ENCODE peak calls at places on chromosomes 16 and 17, in four cellular contexts. D, E, H and P are unnamed samples.
A peak's percentile ranks its signal among the peaks of the same experiment; 100 is the strongest.

GRCh38 chr16:69703638-69704037 is 22.7 kb downstream of the NQO1 start:
- DNase-seq in E (no peak), D (no peak), H (peak; percentile 22), P (no peak)

GRCh38 chr17:7001562-7001961 is 5.7 kb downstream of the ALOX12 start:
- DNase-seq in E (no peak), D (no peak), H (no peak), P (no peak)

GRCh38 chr16:65410801-65411200 is 288.9 kb upstream of the CDH11 start:
- DNase-seq in D (no peak), H (no peak), E (no peak), P (no peak)

GRCh38 chr17:42849451-42850157 is 1.4 kb upstream of the AOC3 start:
- DNase-seq in H (no peak), E (no peak), D (no peak), P (no peak)

GRCh38 chr16:12971216-12971615 is 69.8 kb downstream of the SHISA9 start:
- DNase-seq in E (no peak), H (peak; percentile 4), D (peak; percentile 87), P (no peak)

GRCh38 chr17:19727466-19728113 is 11.2 kb upstream of the SLC47A2 start:
- DNase-seq in E (no peak), D (peak; percentile 54), H (peak; percentile 70), P (no peak)

GRCh38 chr17:8075574-8076342 is 11.8 kb downstream of the ALOX12B start:
- DNase-seq in D (no peak), E (no peak), H (no peak), P (no peak)

GRCh38 chr16:76265434-76266045 is 11.7 kb upstream of the CNTNAP4 start:
- DNase-seq in D (peak; percentile 4), E (no peak), H (no peak), P (no peak)

GRCh38 chr17:66602659-66603363 is 232.1 kb upstream of the CACNG5 start:
- DNase-seq in E (no peak), H (no peak), D (no peak), P (no peak)

GRCh38 chr17:57853695-57854094 is 3.9 kb upstream of the MRPS23 start:
- DNase-seq in E (no peak), D (no peak), H (no peak), P (no peak)

GRCh38 chr17:68589086-68589485 is 12.1 kb downstream of the FAM20A start:
- DNase-seq in H (no peak), E (no peak), D (no peak), P (no peak)